ENCODE peak calls at places on chromosomes 7 and 10, in nine cellular contexts. A is heart right ventricle, I is bronchial epithelial cell, N is HepG2, Z is hepatocyte, R is OCI-LY7, W is stomach, B is neural crest cell, S is kidney epithelial cell. J is an unnamed sample.

GRCh38 chr7:81725496-81726117 is 44.2 kb downstream of the HGF start:
- DNase-seq in B (no peak), W (no peak), N (no peak), A (peak), S (no peak), I (no peak), R (no peak), Z (peak), J (peak)

GRCh38 chr7:76222839-76223238 is 21.1 kb downstream of the SRRM3 start:
- DNase-seq in B (no peak), A (no peak), I (no peak), R (no peak), Z (no peak), W (no peak), S (no peak), N (no peak), J (no peak)

GRCh38 chr7:16982640-16983103 is 100.9 kb upstream of the AGR3 start:
- DNase-seq in I (peak), W (no peak), N (peak), B (no peak), S (peak), Z (peak), A (no peak), R (peak), J (no peak)

GRCh38 chr10:24432478-24433416 is 223.8 kb downstream of the KIAA1217 start:
- DNase-seq in B (no peak), Z (no peak), A (no peak), I (peak), N (peak), S (no peak), R (no peak), W (no peak), J (no peak)

GRCh38 chr7:109092268-109092667 is 522.6 kb downstream of the DNAJB9 start:
- DNase-seq in Z (no peak), N (no peak), B (no peak), R (no peak), W (no peak), A (no peak), S (no peak), I (no peak), J (no peak)

GRCh38 chr10:124052561-124052960 is 40.8 kb downstream of the CHST15 start:
- DNase-seq in N (no peak), S (no peak), B (no peak), W (no peak), R (no peak), A (no peak), Z (no peak), I (no peak), J (no peak)

GRCh38 chr7:8149222-8149621 is 112.7 kb downstream of the ICA1 start:
- DNase-seq in N (no peak), A (no peak), S (no peak), W (no peak), B (no peak), R (peak), Z (no peak), I (no peak), J (no peak)

GRCh38 chr10:33927347-33927746 is 592.9 kb upstream of the NRP1 start:
- DNase-seq in B (no peak), N (no peak), Z (no peak), R (no peak), A (peak), W (no peak), I (peak), S (peak), J (no peak)

GRCh38 chr10:110355922-110356627 is 51.4 kb upstream of the SMNDC1 start:
- DNase-seq in A (no peak), N (no peak), I (no peak), Z (no peak), R (peak), W (no peak), B (no peak), S (no peak), J (no peak)

GRCh38 chr10:11647676-11648075 is 36.2 kb upstream of the USP6NL start:
- DNase-seq in B (no peak), N (no peak), I (peak), R (no peak), S (no peak), A (no peak), Z (no peak), W (no peak), J (no peak)

GRCh38 chr10:47435081-47435480 is 48.8 kb downstream of the ANXA8 start:
- DNase-seq in R (no peak), A (no peak), W (no peak), B (no peak), S (no peak), Z (no peak), I (no peak), N (no peak), J (no peak)

GRCh38 chr10:70348228-70348850 is 34.1 kb downstream of the LRRC20 start:
- DNase-seq in W (peak), Z (peak), N (no peak), B (no peak), S (no peak), A (peak), I (peak), R (peak), J (no peak)

GRCh38 chr7:95596183-95597135 is at the start of gene PDK4:
- DNase-seq in R (no peak), S (no peak), I (no peak), A (peak), B (peak), N (no peak), W (peak), Z (peak), J (peak)

GRCh38 chr7:151736403-151736909 is 140.5 kb downstream of the PRKAG2 start:
- DNase-seq in I (peak), A (peak), B (peak), W (peak), N (peak), R (no peak), Z (peak), S (peak), J (peak)

GRCh38 chr7:24979470-24979862 is 512 bp downstream of the OSBPL3 start:
- DNase-seq in Z (peak), A (peak), B (peak), N (peak), I (peak), S (no peak), W (peak), R (peak), J (no peak)

GRCh38 chr7:121428857-121429489 is 32.9 kb upstream of the FAM3C start:
- DNase-seq in Z (no peak), I (peak), A (no peak), R (no peak), W (no peak), N (no peak), S (peak), B (no peak), J (no peak)

GRCh38 chr10:35574924-35575352 is 30.2 kb upstream of the GJD4 start:
- DNase-seq in N (no peak), I (no peak), Z (no peak), B (no peak), A (no peak), R (no peak), W (no peak), S (peak), J (peak)

GRCh38 chr7:55439627-55440026 is 74.5 kb downstream of the LANCL2 start:
- DNase-seq in S (no peak), N (no peak), W (no peak), Z (no peak), B (no peak), I (no peak), R (no peak), A (no peak), J (no peak)

GRCh38 chr7:87561702-87562101 is 39.0 kb downstream of the ABCB1 start:
- DNase-seq in N (no peak), B (no peak), S (no peak), Z (no peak), R (no peak), W (no peak), I (no peak), A (no peak), J (no peak)

GRCh38 chr10:90179696-90180407 is 478.5 kb downstream of the KIF20B start:
- DNase-seq in A (no peak), N (no peak), R (no peak), B (no peak), Z (peak), S (peak), I (peak), W (no peak), J (no peak)

GRCh38 chr10:28794986-28795385 is 117.7 kb downstream of the BAMBI start:
- DNase-seq in S (no peak), R (no peak), I (no peak), B (no peak), A (no peak), W (no peak), Z (no peak), N (no peak), J (no peak)

GRCh38 chr7:31761646-31762045 is 74.6 kb downstream of the PPP1R17 start:
- DNase-seq in Z (no peak), N (no peak), B (no peak), I (no peak), S (no peak), W (no peak), R (no peak), A (peak), J (no peak)

GRCh38 chr10:34918060-34918840 is 103.2 kb upstream of the PARD3 start:
- DNase-seq in Z (no peak), I (no peak), S (no peak), R (no peak), N (no peak), W (no peak), B (no peak), A (no peak), J (no peak)

GRCh38 chr7:19561121-19561805 is 147.6 kb downstream of the POLR1F start:
- DNase-seq in B (no peak), W (no peak), I (peak), A (no peak), S (no peak), Z (no peak), N (no peak), R (no peak), J (no peak)

GRCh38 chr10:96511044-96511945 is 2.4 kb downstream of the TLL2 start:
- DNase-seq in B (peak), Z (peak), R (peak), A (peak), S (no peak), W (peak), N (peak), I (peak), J (no peak)

GRCh38 chr7:17144313-17144712 is 154.1 kb upstream of the AHR start:
- DNase-seq in B (no peak), A (no peak), N (no peak), I (peak), S (no peak), Z (no peak), R (no peak), W (no peak), J (no peak)

GRCh38 chr7:66366701-66367100 is 161.6 kb downstream of the TPST1 start:
- DNase-seq in Z (no peak), I (no peak), B (no peak), A (no peak), S (no peak), W (no peak), N (no peak), R (no peak), J (no peak)

GRCh38 chr7:45922810-45923209 is 1.7 kb upstream of the IGFBP3 start:
- DNase-seq in W (no peak), R (peak), Z (no peak), B (no peak), S (no peak), A (peak), N (no peak), I (peak), J (no peak)

GRCh38 chr10:7410306-7410799 is 481 bp downstream of the SFMBT2 start:
- DNase-seq in N (no peak), A (peak), I (no peak), W (no peak), Z (peak), R (peak), S (no peak), B (peak), J (no peak)

GRCh38 chr10:123769647-123770046 is 103.5 kb downstream of the GPR26 start:
- DNase-seq in N (no peak), Z (no peak), B (no peak), W (no peak), A (no peak), I (no peak), S (no peak), R (no peak), J (no peak)

GRCh38 chr7:27873006-27873295 is 133.0 kb downstream of the TAX1BP1 start:
- DNase-seq in N (no peak), I (no peak), R (no peak), S (no peak), A (no peak), W (no peak), Z (peak), B (no peak), J (no peak)

GRCh38 chr7:158351481-158351880 is 236.1 kb downstream of the PTPRN2 start:
- DNase-seq in A (peak), R (no peak), W (no peak), B (no peak), Z (no peak), N (no peak), S (no peak), I (no peak), J (no peak)

GRCh38 chr7:123749537-123749857 is 694 bp upstream of the WASL start:
- DNase-seq in I (peak), N (peak), Z (peak), S (peak), W (no peak), A (no peak), B (no peak), R (peak), J (no peak)
- TF ChIP-seq CTCF in I (no peak), N (no peak), Z (peak), S (no peak), W (peak), A (no peak), B (peak), R (no peak), J (no peak)

GRCh38 chr10:131034451-131034850 is 277.1 kb downstream of the TCERG1L start:
- DNase-seq in W (no peak), B (no peak), R (no peak), I (no peak), N (no peak), Z (no peak), A (no peak), S (no peak), J (no peak)

GRCh38 chr10:131033166-131034085 is 278.1 kb downstream of the TCERG1L start:
- DNase-seq in A (no peak), R (no peak), I (no peak), Z (no peak), B (no peak), S (no peak), W (peak), N (no peak), J (no peak)

GRCh38 chr10:131027256-131027655 is 284.3 kb downstream of the TCERG1L start:
- DNase-seq in I (no peak), R (no peak), B (no peak), N (no peak), Z (no peak), W (no peak), S (no peak), A (no peak), J (no peak)

GRCh38 chr10:131032329-131033165 is 279.0 kb downstream of the TCERG1L start:
- DNase-seq in R (no peak), Z (no peak), I (no peak), N (no peak), A (no peak), W (no peak), B (no peak), S (no peak), J (no peak)

GRCh38 chr10:131031346-131031745 is 280.2 kb downstream of the TCERG1L start:
- DNase-seq in A (no peak), W (no peak), I (no peak), B (no peak), N (no peak), R (no peak), Z (no peak), S (no peak), J (no peak)
- TF ChIP-seq CTCF in A (no peak), W (no peak), I (no peak), B (no peak), N (no peak), R (no peak), Z (no peak), S (no peak), J (no peak)

DNA sequence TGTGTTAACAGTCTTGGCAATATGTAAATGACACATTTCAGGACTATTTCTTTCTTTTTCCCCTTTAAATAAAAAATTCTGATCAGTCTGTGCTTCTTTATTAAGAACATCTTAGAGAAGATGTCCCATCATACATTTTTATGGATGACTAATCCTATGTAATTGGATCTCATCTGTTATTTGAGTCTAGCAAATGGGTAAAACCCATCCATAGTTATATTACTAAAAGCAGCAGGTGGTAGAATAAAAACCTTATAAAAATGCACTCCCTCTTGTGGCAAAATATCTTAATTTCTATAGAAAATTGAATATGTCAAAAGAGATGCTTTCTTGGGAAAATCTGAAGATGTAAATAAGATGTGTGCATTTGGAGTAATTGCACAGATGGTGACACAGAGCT is 35.3 kb downstream of the TRRAP start:
- DNase-seq in Z (no peak), W (no peak), A (no peak), I (peak), B (no peak), N (no peak), R (no peak), S (no peak), J (no peak)
- TF ChIP-seq CTCF in Z (no peak), W (no peak), A (no peak), I (no peak), B (no peak), N (no peak), R (peak), S (no peak), J (peak)

DNA sequence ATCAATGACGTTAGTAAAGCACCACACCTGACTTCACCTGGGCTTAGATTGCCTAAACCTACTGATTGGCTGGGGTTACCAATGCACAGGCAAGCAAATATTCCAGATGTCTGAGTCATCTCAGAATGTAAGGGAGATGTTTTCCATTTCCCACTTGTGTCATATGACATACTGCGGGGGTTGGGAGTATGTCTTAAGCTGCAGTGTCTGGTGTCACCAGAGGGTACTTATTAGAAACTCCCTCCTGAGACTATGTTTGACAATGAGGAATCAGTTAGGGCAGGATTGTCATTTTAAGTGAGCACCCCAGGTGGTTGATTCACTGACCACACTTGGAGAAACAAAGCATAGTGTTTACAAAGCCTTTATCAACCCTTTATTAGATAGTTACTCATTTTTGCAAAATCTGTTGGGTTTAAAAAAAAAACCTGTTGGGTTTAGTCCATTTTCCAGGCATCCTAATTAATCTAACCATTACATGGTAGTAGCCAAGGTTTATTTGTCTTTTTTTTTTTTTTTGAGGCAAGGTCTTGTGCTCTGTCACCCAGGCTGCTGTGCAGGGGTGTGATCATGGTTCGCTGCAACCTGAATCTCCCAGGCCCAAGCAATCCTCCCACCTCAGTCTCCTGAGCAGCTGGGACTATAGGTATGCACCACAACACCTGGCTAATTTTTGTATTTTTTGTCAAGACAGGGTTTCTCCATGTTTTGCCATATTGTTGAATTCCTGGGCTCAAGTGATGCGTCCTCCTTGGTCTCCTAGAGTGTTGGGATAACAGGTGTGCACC is 72.5 kb downstream of the CDK6 start:
- DNase-seq in I (peak), W (no peak), Z (peak), S (peak), R (no peak), N (peak), A (no peak), B (no peak), J (no peak)
- TF ChIP-seq CTCF in I (no peak), W (no peak), Z (no peak), S (no peak), R (no peak), N (no peak), A (no peak), B (no peak), J (no peak)

GRCh38 chr10:5089869-5090268 is 4.3 kb upstream of the AKR1C3 start:
- DNase-seq in N (peak), I (peak), S (no peak), R (peak), B (no peak), A (no peak), W (no peak), Z (no peak), J (no peak)
- TF ChIP-seq CTCF in N (peak), I (peak), S (peak), R (peak), B (no peak), A (no peak), W (no peak), Z (no peak), J (peak)

DNA sequence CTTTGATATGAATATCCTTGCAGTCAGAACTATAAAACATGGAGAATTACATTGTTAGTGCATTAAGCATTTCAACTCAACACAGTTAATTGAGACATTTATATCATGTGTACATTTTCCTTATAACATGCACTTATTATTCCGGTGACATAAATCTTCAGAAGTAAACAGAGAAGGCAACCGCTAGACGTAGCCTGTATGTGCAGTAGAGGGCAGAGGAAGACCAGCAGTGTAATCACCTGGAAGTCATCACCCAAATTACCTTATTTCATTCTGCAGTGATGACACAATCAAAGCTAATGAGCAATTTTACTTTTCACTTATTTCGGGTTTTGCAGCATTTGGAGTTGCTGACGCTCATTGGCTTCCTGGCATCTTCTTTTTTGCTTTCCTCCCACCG is 394.6 kb downstream of the SDK1 start:
- DNase-seq in B (no peak), A (no peak), S (no peak), R (peak), N (no peak), Z (no peak), I (peak), W (no peak), J (no peak)
- TF ChIP-seq CTCF in B (no peak), A (no peak), S (no peak), R (peak), N (peak), Z (no peak), I (peak), W (no peak), J (peak)

GRCh38 chr10:84957427-84957826 is 629.0 kb downstream of the CCSER2 start:
- DNase-seq in N (no peak), I (no peak), S (no peak), W (no peak), Z (no peak), A (no peak), R (no peak), B (no peak), J (no peak)
- TF ChIP-seq CTCF in N (no peak), I (no peak), S (no peak), W (no peak), Z (no peak), A (no peak), R (no peak), B (no peak), J (no peak)